ENCODE peak calls at places on chromosome 15, in eight cellular contexts. C is putamen; U is HL-60; B is activated gamma-delta T cell treated with Interleukin-2 at 50 U/mL for 16 hours; L is NCI-H2029; M is effector memory CD4-positive, alpha-beta T cell; N is T47D; G is right cardiac atrium. R is an unnamed sample.

GRCh38 chr15:93130111-93130510 is 41.1 kb upstream of the RGMA start:
- DNase-seq in C (no peak), U (no peak), B (no peak), L (no peak), M (no peak), N (no peak), G (no peak), R (no peak)

GRCh38 chr15:48955370-48955769 is 8.3 kb downstream of the SHC4 start:
- DNase-seq in C (no peak), U (no peak), B (no peak), L (no peak), M (no peak), N (no peak), G (no peak), R (no peak)

GRCh38 chr15:89845305-89845893 is 30.7 kb upstream of the ANPEP start:
- DNase-seq in C (no peak), U (no peak), B (no peak), L (no peak), M (no peak), N (peak), G (no peak), R (no peak)

GRCh38 chr15:71596672-71597071 is 213.7 kb upstream of the NR2E3 start:
- DNase-seq in C (peak), U (no peak), B (no peak), L (no peak), M (no peak), N (peak), G (peak), R (no peak)

GRCh38 chr15:72202801-72203506 is 5.4 kb upstream of the GRAMD2A start:
- DNase-seq in C (no peak), U (no peak), B (no peak), L (no peak), M (no peak), N (no peak), G (no peak), R (no peak)

GRCh38 chr15:74620636-74621545 is 5.3 kb downstream of the CLK3 start:
- DNase-seq in C (peak), U (peak), B (peak), L (peak), M (peak), N (peak), G (peak), R (no peak)

GRCh38 chr15:74242296-74242929 is 6.3 kb downstream of the CCDC33 start:
- DNase-seq in C (no peak), U (no peak), B (no peak), L (no peak), M (no peak), N (no peak), G (peak), R (no peak)

GRCh38 chr15:75713338-75713895 is 769 bp upstream of the CSPG4 start:
- DNase-seq in C (no peak), U (no peak), B (no peak), L (peak), M (no peak), N (peak), G (peak), R (no peak)

GRCh38 chr15:91535856-91536500 is 317.5 kb upstream of the SLCO3A1 start:
- DNase-seq in C (no peak), U (no peak), B (no peak), L (no peak), M (no peak), N (no peak), G (no peak), R (no peak)

GRCh38 chr15:80507638-80508316 is 103.6 kb downstream of the ARNT2 start:
- DNase-seq in C (no peak), U (no peak), B (no peak), L (no peak), M (no peak), N (peak), G (no peak), R (no peak)

GRCh38 chr15:66901336-66902100 is 163.9 kb upstream of the SMAD3 start:
- DNase-seq in C (no peak), U (no peak), B (no peak), L (no peak), M (no peak), N (no peak), G (no peak), R (no peak)

GRCh38 chr15:72474466-72474911 is 359 bp downstream of the ARIH1 start:
- DNase-seq in C (no peak), U (no peak), B (no peak), L (no peak), M (peak), N (no peak), G (no peak), R (no peak)

GRCh38 chr15:64912379-64912778 is 677 bp downstream of the ANKDD1A start:
- DNase-seq in C (no peak), U (no peak), B (no peak), L (no peak), M (no peak), N (no peak), G (no peak), R (no peak)

GRCh38 chr15:101049856-101050646 is 130.9 kb downstream of the LRRK1 start:
- DNase-seq in C (no peak), U (no peak), B (no peak), L (no peak), M (no peak), N (no peak), G (peak), R (peak)

GRCh38 chr15:71296032-71296686 is 180.9 kb downstream of the THSD4 start:
- DNase-seq in C (no peak), U (no peak), B (no peak), L (no peak), M (no peak), N (peak), G (no peak), R (no peak)

GRCh38 chr15:31556494-31557150 is 230.0 kb downstream of the KLF13 start:
- DNase-seq in C (no peak), U (no peak), B (no peak), L (no peak), M (no peak), N (no peak), G (no peak), R (no peak)

GRCh38 chr15:74184582-74185091 is 11.1 kb downstream of the ISLR start:
- DNase-seq in C (no peak), U (no peak), B (no peak), L (no peak), M (no peak), N (no peak), G (no peak), R (no peak)

GRCh38 chr15:63899193-63899592 is 65.4 kb upstream of the HERC1 start:
- DNase-seq in C (no peak), U (peak), B (no peak), L (no peak), M (no peak), N (no peak), G (no peak), R (no peak)

GRCh38 chr15:77633913-77634265 is 1.2 kb upstream of the LINGO1 start:
- DNase-seq in C (no peak), U (no peak), B (no peak), L (no peak), M (no peak), N (no peak), G (no peak), R (no peak)

GRCh38 chr15:62758126-62758951 is 284.2 kb upstream of the TPM1 start:
- DNase-seq in C (no peak), U (no peak), B (no peak), L (no peak), M (no peak), N (no peak), G (peak), R (no peak)

GRCh38 chr15:66594344-66594743 is 28.5 kb upstream of the LCTL start:
- DNase-seq in C (no peak), U (no peak), B (no peak), L (no peak), M (no peak), N (peak), G (no peak), R (no peak)

GRCh38 chr15:69472575-69472974 is 20.0 kb downstream of the RPLP1 start:
- DNase-seq in C (no peak), U (no peak), B (no peak), L (no peak), M (no peak), N (no peak), G (no peak), R (no peak)

GRCh38 chr15:56519000-56519399 is 54.1 kb upstream of the MNS1 start:
- DNase-seq in C (no peak), U (no peak), B (no peak), L (no peak), M (no peak), N (no peak), G (no peak), R (no peak)

GRCh38 chr15:51982013-51982769 is 10.6 kb upstream of the LEO1 start:
- DNase-seq in C (peak), U (peak), B (no peak), L (peak), M (peak), N (peak), G (peak), R (peak)

GRCh38 chr15:31457161-31457560 is 130.5 kb downstream of the KLF13 start:
- DNase-seq in C (no peak), U (no peak), B (no peak), L (no peak), M (no peak), N (no peak), G (no peak), R (no peak)

GRCh38 chr15:61644550-61644949 is 415.4 kb upstream of the RORA start:
- DNase-seq in C (no peak), U (no peak), B (no peak), L (no peak), M (no peak), N (peak), G (no peak), R (no peak)

GRCh38 chr15:78808550-78808949 is 2.7 kb downstream of the ADAMTS7 start:
- DNase-seq in C (no peak), U (peak), B (no peak), L (no peak), M (no peak), N (peak), G (no peak), R (no peak)

GRCh38 chr15:75663931-75664421 is 16.3 kb downstream of the SNX33 start:
- DNase-seq in C (no peak), U (no peak), B (no peak), L (no peak), M (no peak), N (no peak), G (no peak), R (no peak)

GRCh38 chr15:79680721-79681120 is 216.1 kb downstream of the MTHFS start:
- DNase-seq in C (no peak), U (no peak), B (no peak), L (no peak), M (no peak), N (peak), G (no peak), R (no peak)

GRCh38 chr15:69457304-69458280 is 5.0 kb downstream of the RPLP1 start:
- DNase-seq in C (no peak), U (peak), B (no peak), L (no peak), M (no peak), N (no peak), G (no peak), R (no peak)

GRCh38 chr15:82807920-82808633 is 1.4 kb upstream of the WHAMM start:
- DNase-seq in C (no peak), U (no peak), B (no peak), L (no peak), M (no peak), N (no peak), G (no peak), R (no peak)

GRCh38 chr15:70142322-70143191 is 44.8 kb upstream of the TLE3 start:
- DNase-seq in C (no peak), U (peak), B (no peak), L (no peak), M (no peak), N (no peak), G (peak), R (no peak)

GRCh38 chr15:69924531-69924930 is 173.2 kb downstream of the TLE3 start:
- DNase-seq in C (no peak), U (no peak), B (no peak), L (no peak), M (no peak), N (no peak), G (no peak), R (no peak)

GRCh38 chr15:83114305-83114704 is 6.9 kb downstream of the TM6SF1 start:
- DNase-seq in C (no peak), U (no peak), B (no peak), L (no peak), M (no peak), N (no peak), G (no peak), R (no peak)

GRCh38 chr15:56732881-56733130 is 503 bp downstream of the ZNF280D start:
- DNase-seq in C (no peak), U (no peak), B (no peak), L (no peak), M (no peak), N (no peak), G (no peak), R (no peak)

GRCh38 chr15:95284487-95284886 is 1046.0 kb upstream of the NR2F2 start:
- DNase-seq in C (no peak), U (no peak), B (no peak), L (no peak), M (no peak), N (no peak), G (no peak), R (no peak)

R was measured in ureter.